ENCODE peak calls at places on chromosomes 2 and 18, in ten cellular contexts. One of them, this sample, is unnamed.

GRCh38 chr2:168678153-168678853 is 124.1 kb upstream of the NOSTRIN start:
- DNase-seq in WERI-Rb-1: no peak
- DNase-seq in psoas muscle: no peak
- DNase-seq in GM12865: no peak
- DNase-seq in hepatocyte: no peak
- DNase-seq in Peyer's patch: peak; percentile 58
- DNase-seq in CD14-positive monocyte: no peak
- DNase-seq in fibroblast of mammary gland: no peak
- DNase-seq in astrocyte of the spinal cord: no peak
- DNase-seq in endodermal cell: no peak
- DNase-seq in this sample: no peak

GRCh38 chr2:227326783-227327182 is 1.7 kb downstream of the MFF start:
- DNase-seq in Peyer's patch: no peak
- DNase-seq in endodermal cell: no peak
- DNase-seq in GM12865: peak; percentile 51
- DNase-seq in fibroblast of mammary gland: no peak
- DNase-seq in astrocyte of the spinal cord: no peak
- DNase-seq in psoas muscle: no peak
- DNase-seq in WERI-Rb-1: no peak
- DNase-seq in CD14-positive monocyte: no peak
- DNase-seq in hepatocyte: no peak
- DNase-seq in this sample: no peak

GRCh38 chr2:237533668-237534138 is 32.7 kb upstream of the PRLH start:
- DNase-seq in endodermal cell: no peak
- DNase-seq in fibroblast of mammary gland: peak; percentile 86
- DNase-seq in Peyer's patch: no peak
- DNase-seq in astrocyte of the spinal cord: no peak
- DNase-seq in hepatocyte: no peak
- DNase-seq in CD14-positive monocyte: no peak
- DNase-seq in GM12865: peak; percentile 28
- DNase-seq in WERI-Rb-1: no peak
- DNase-seq in psoas muscle: no peak
- DNase-seq in this sample: no peak

GRCh38 chr2:190493095-190493494 is 41.4 kb downstream of the NEMP2 start:
- DNase-seq in CD14-positive monocyte: no peak
- DNase-seq in psoas muscle: no peak
- DNase-seq in hepatocyte: no peak
- DNase-seq in Peyer's patch: no peak
- DNase-seq in fibroblast of mammary gland: no peak
- DNase-seq in endodermal cell: no peak
- DNase-seq in astrocyte of the spinal cord: no peak
- DNase-seq in WERI-Rb-1: no peak
- DNase-seq in GM12865: no peak
- DNase-seq in this sample: no peak

GRCh38 chr2:133346654-133347053 is 221.6 kb downstream of the NCKAP5 start:
- DNase-seq in endodermal cell: no peak
- DNase-seq in CD14-positive monocyte: no peak
- DNase-seq in astrocyte of the spinal cord: peak; percentile 38
- DNase-seq in Peyer's patch: no peak
- DNase-seq in fibroblast of mammary gland: no peak
- DNase-seq in GM12865: no peak
- DNase-seq in psoas muscle: no peak
- DNase-seq in WERI-Rb-1: no peak
- DNase-seq in hepatocyte: peak; percentile 23
- DNase-seq in this sample: no peak

GRCh38 chr2:164984428-164984827 is 29.1 kb upstream of the SLC38A11 start:
- DNase-seq in GM12865: no peak
- DNase-seq in Peyer's patch: no peak
- DNase-seq in CD14-positive monocyte: no peak
- DNase-seq in hepatocyte: no peak
- DNase-seq in psoas muscle: no peak
- DNase-seq in endodermal cell: no peak
- DNase-seq in WERI-Rb-1: no peak
- DNase-seq in fibroblast of mammary gland: peak; percentile 34
- DNase-seq in astrocyte of the spinal cord: no peak
- DNase-seq in this sample: no peak

GRCh38 chr18:9722691-9723090 is 14.6 kb downstream of the RAB31 start:
- DNase-seq in hepatocyte: peak; percentile 72
- DNase-seq in fibroblast of mammary gland: no peak
- DNase-seq in astrocyte of the spinal cord: no peak
- DNase-seq in psoas muscle: no peak
- DNase-seq in CD14-positive monocyte: no peak
- DNase-seq in GM12865: peak; percentile 29
- DNase-seq in endodermal cell: peak; percentile 83
- DNase-seq in Peyer's patch: no peak
- DNase-seq in WERI-Rb-1: peak; percentile 42
- DNase-seq in this sample: no peak

GRCh38 chr2:172510083-172510482 is 45.8 kb upstream of the PDK1 start:
- DNase-seq in hepatocyte: no peak
- DNase-seq in astrocyte of the spinal cord: no peak
- DNase-seq in GM12865: no peak
- DNase-seq in CD14-positive monocyte: no peak
- DNase-seq in psoas muscle: no peak
- DNase-seq in fibroblast of mammary gland: no peak
- DNase-seq in endodermal cell: no peak
- DNase-seq in WERI-Rb-1: no peak
- DNase-seq in Peyer's patch: no peak
- DNase-seq in this sample: no peak

GRCh38 chr2:26562811-26563645 is 78.1 kb downstream of the CIB4 start:
- DNase-seq in CD14-positive monocyte: no peak
- DNase-seq in astrocyte of the spinal cord: peak; percentile 61
- DNase-seq in psoas muscle: no peak
- DNase-seq in endodermal cell: peak; percentile 24
- DNase-seq in WERI-Rb-1: no peak
- DNase-seq in Peyer's patch: peak; percentile 47
- DNase-seq in GM12865: no peak
- DNase-seq in hepatocyte: no peak
- DNase-seq in fibroblast of mammary gland: peak; percentile 15
- DNase-seq in this sample: no peak

GRCh38 chr2:128577141-128577930 is 258.7 kb upstream of the HS6ST1 start:
- DNase-seq in GM12865: no peak
- DNase-seq in WERI-Rb-1: no peak
- DNase-seq in fibroblast of mammary gland: no peak
- DNase-seq in psoas muscle: no peak
- DNase-seq in hepatocyte: no peak
- DNase-seq in Peyer's patch: no peak
- DNase-seq in astrocyte of the spinal cord: no peak
- DNase-seq in CD14-positive monocyte: no peak
- DNase-seq in endodermal cell: no peak
- DNase-seq in this sample: no peak

GRCh38 chr2:6896930-6897759 is 19.6 kb downstream of the RSAD2 start:
- DNase-seq in WERI-Rb-1: no peak
- DNase-seq in psoas muscle: no peak
- DNase-seq in hepatocyte: peak; percentile 53
- DNase-seq in GM12865: peak; percentile 52
- DNase-seq in fibroblast of mammary gland: peak; percentile 62
- DNase-seq in astrocyte of the spinal cord: peak; percentile 62
- DNase-seq in Peyer's patch: no peak
- DNase-seq in CD14-positive monocyte: no peak
- DNase-seq in endodermal cell: no peak
- DNase-seq in this sample: no peak

GRCh38 chr2:19617251-19617650 is 258.8 kb upstream of the OSR1 start:
- DNase-seq in Peyer's patch: no peak
- DNase-seq in psoas muscle: no peak
- DNase-seq in CD14-positive monocyte: no peak
- DNase-seq in fibroblast of mammary gland: no peak
- DNase-seq in endodermal cell: no peak
- DNase-seq in GM12865: no peak
- DNase-seq in astrocyte of the spinal cord: no peak
- DNase-seq in hepatocyte: no peak
- DNase-seq in WERI-Rb-1: peak; percentile 68
- DNase-seq in this sample: no peak

GRCh38 chr2:160381425-160381951 is 112.1 kb downstream of the RBMS1 start:
- DNase-seq in fibroblast of mammary gland: peak; percentile 66
- DNase-seq in hepatocyte: no peak
- DNase-seq in endodermal cell: no peak
- DNase-seq in CD14-positive monocyte: no peak
- DNase-seq in psoas muscle: no peak
- DNase-seq in Peyer's patch: no peak
- DNase-seq in GM12865: no peak
- DNase-seq in WERI-Rb-1: no peak
- DNase-seq in astrocyte of the spinal cord: no peak
- DNase-seq in this sample: no peak

GRCh38 chr18:56702946-56703345 is 51.8 kb downstream of the WDR7 start:
- DNase-seq in endodermal cell: no peak
- DNase-seq in CD14-positive monocyte: no peak
- DNase-seq in fibroblast of mammary gland: peak; percentile 57
- DNase-seq in Peyer's patch: no peak
- DNase-seq in GM12865: peak; percentile 28
- DNase-seq in psoas muscle: no peak
- DNase-seq in WERI-Rb-1: peak; percentile 41
- DNase-seq in astrocyte of the spinal cord: peak; percentile 50
- DNase-seq in hepatocyte: peak; percentile 50
- DNase-seq in this sample: no peak

GRCh38 chr2:176555781-176556180 is 286.5 kb downstream of the MTX2 start:
- DNase-seq in psoas muscle: no peak
- DNase-seq in CD14-positive monocyte: no peak
- DNase-seq in GM12865: no peak
- DNase-seq in hepatocyte: no peak
- DNase-seq in fibroblast of mammary gland: no peak
- DNase-seq in Peyer's patch: no peak
- DNase-seq in astrocyte of the spinal cord: no peak
- DNase-seq in endodermal cell: peak; percentile 81
- DNase-seq in WERI-Rb-1: no peak
- DNase-seq in this sample: no peak

GRCh38 chr2:36733215-36733614 is 36.7 kb downstream of the VIT start:
- DNase-seq in psoas muscle: no peak
- DNase-seq in hepatocyte: no peak
- DNase-seq in astrocyte of the spinal cord: no peak
- DNase-seq in endodermal cell: no peak
- DNase-seq in WERI-Rb-1: no peak
- DNase-seq in GM12865: no peak
- DNase-seq in fibroblast of mammary gland: no peak
- DNase-seq in Peyer's patch: no peak
- DNase-seq in CD14-positive monocyte: no peak
- DNase-seq in this sample: no peak

GRCh38 chr2:140696449-140696848 is 1434.4 kb downstream of the LRP1B start:
- DNase-seq in hepatocyte: peak; percentile 30
- DNase-seq in GM12865: no peak
- DNase-seq in WERI-Rb-1: peak; percentile 10
- DNase-seq in CD14-positive monocyte: no peak
- DNase-seq in fibroblast of mammary gland: no peak
- DNase-seq in astrocyte of the spinal cord: no peak
- DNase-seq in endodermal cell: peak; percentile 48
- DNase-seq in Peyer's patch: no peak
- DNase-seq in psoas muscle: no peak
- DNase-seq in this sample: no peak

GRCh38 chr2:180604077-180604476 is 376.3 kb upstream of the UBE2E3 start:
- DNase-seq in WERI-Rb-1: peak; percentile 14
- DNase-seq in astrocyte of the spinal cord: no peak
- DNase-seq in psoas muscle: no peak
- DNase-seq in CD14-positive monocyte: no peak
- DNase-seq in endodermal cell: peak; percentile 77
- DNase-seq in Peyer's patch: no peak
- DNase-seq in fibroblast of mammary gland: peak; percentile 32
- DNase-seq in GM12865: peak; percentile 31
- DNase-seq in hepatocyte: peak; percentile 14
- DNase-seq in this sample: no peak

GRCh38 chr2:175156534-175156933 is 11.5 kb downstream of the ATF2 start:
- DNase-seq in psoas muscle: no peak
- DNase-seq in astrocyte of the spinal cord: no peak
- DNase-seq in GM12865: no peak
- DNase-seq in WERI-Rb-1: no peak
- DNase-seq in CD14-positive monocyte: no peak
- DNase-seq in fibroblast of mammary gland: peak; percentile 30
- DNase-seq in endodermal cell: no peak
- DNase-seq in hepatocyte: peak; percentile 14
- DNase-seq in Peyer's patch: peak; percentile 53
- DNase-seq in this sample: no peak

GRCh38 chr2:176830362-176830761 is 382.2 kb upstream of the HNRNPA3 start:
- DNase-seq in Peyer's patch: no peak
- DNase-seq in psoas muscle: no peak
- DNase-seq in hepatocyte: no peak
- DNase-seq in CD14-positive monocyte: no peak
- DNase-seq in GM12865: peak; percentile 53
- DNase-seq in endodermal cell: peak; percentile 67
- DNase-seq in WERI-Rb-1: peak; percentile 17
- DNase-seq in astrocyte of the spinal cord: no peak
- DNase-seq in fibroblast of mammary gland: no peak
- DNase-seq in this sample: no peak

GRCh38 chr18:63887424-63887823 is at the start of gene SERPINB2:
- DNase-seq in Peyer's patch: no peak
- DNase-seq in hepatocyte: no peak
- DNase-seq in CD14-positive monocyte: no peak
- DNase-seq in astrocyte of the spinal cord: peak; percentile 6
- DNase-seq in psoas muscle: no peak
- DNase-seq in WERI-Rb-1: no peak
- DNase-seq in fibroblast of mammary gland: peak; percentile 64
- DNase-seq in endodermal cell: no peak
- DNase-seq in GM12865: peak; percentile 14
- DNase-seq in this sample: no peak

GRCh38 chr2:206556357-206556949 is 85.8 kb upstream of the FAM237A start:
- DNase-seq in hepatocyte: peak; percentile 50
- DNase-seq in CD14-positive monocyte: no peak
- DNase-seq in GM12865: peak; percentile 65
- DNase-seq in astrocyte of the spinal cord: peak; percentile 63
- DNase-seq in Peyer's patch: no peak
- DNase-seq in fibroblast of mammary gland: peak; percentile 62
- DNase-seq in psoas muscle: no peak
- DNase-seq in WERI-Rb-1: no peak
- DNase-seq in endodermal cell: no peak
- DNase-seq in this sample: no peak
- TF ChIP-seq CTCF in hepatocyte: peak; percentile 61
- TF ChIP-seq CTCF in CD14-positive monocyte: peak; percentile 50
- TF ChIP-seq CTCF in GM12865: peak; percentile 50
- TF ChIP-seq CTCF in astrocyte of the spinal cord: peak; percentile 50
- TF ChIP-seq CTCF in Peyer's patch: peak; percentile 32
- TF ChIP-seq CTCF in fibroblast of mammary gland: peak; percentile 60
- TF ChIP-seq CTCF in psoas muscle: peak; percentile 54
- TF ChIP-seq CTCF in WERI-Rb-1: peak; percentile 27
- TF ChIP-seq CTCF in endodermal cell: peak; percentile 83
- TF ChIP-seq CTCF in this sample: no peak

GRCh38 chr2:211503856-211504255 is 947.5 kb downstream of the CPS1 start:
- DNase-seq in GM12865: peak; percentile 10
- DNase-seq in astrocyte of the spinal cord: no peak
- DNase-seq in WERI-Rb-1: no peak
- DNase-seq in psoas muscle: no peak
- DNase-seq in CD14-positive monocyte: no peak
- DNase-seq in Peyer's patch: no peak
- DNase-seq in hepatocyte: no peak
- DNase-seq in endodermal cell: peak; percentile 52
- DNase-seq in fibroblast of mammary gland: no peak
- DNase-seq in this sample: no peak
- TF ChIP-seq CTCF in GM12865: peak; percentile 52
- TF ChIP-seq CTCF in astrocyte of the spinal cord: peak; percentile 3
- TF ChIP-seq CTCF in WERI-Rb-1: peak; percentile 45
- TF ChIP-seq CTCF in psoas muscle: no peak
- TF ChIP-seq CTCF in CD14-positive monocyte: no peak
- TF ChIP-seq CTCF in Peyer's patch: no peak
- TF ChIP-seq CTCF in hepatocyte: no peak
- TF ChIP-seq CTCF in endodermal cell: peak; percentile 68
- TF ChIP-seq CTCF in fibroblast of mammary gland: peak; percentile 21
- TF ChIP-seq CTCF in this sample: no peak

GRCh38 chr2:232133078-232133477 is 171.6 kb downstream of the DIS3L2 start:
- DNase-seq in CD14-positive monocyte: no peak
- DNase-seq in WERI-Rb-1: no peak
- DNase-seq in psoas muscle: no peak
- DNase-seq in GM12865: peak; percentile 14
- DNase-seq in Peyer's patch: no peak
- DNase-seq in endodermal cell: peak; percentile 69
- DNase-seq in astrocyte of the spinal cord: no peak
- DNase-seq in fibroblast of mammary gland: no peak
- DNase-seq in hepatocyte: no peak
- DNase-seq in this sample: no peak
- TF ChIP-seq CTCF in CD14-positive monocyte: no peak
- TF ChIP-seq CTCF in WERI-Rb-1: no peak
- TF ChIP-seq CTCF in psoas muscle: no peak
- TF ChIP-seq CTCF in GM12865: no peak
- TF ChIP-seq CTCF in Peyer's patch: no peak
- TF ChIP-seq CTCF in endodermal cell: peak; percentile 67
- TF ChIP-seq CTCF in astrocyte of the spinal cord: peak; percentile 27
- TF ChIP-seq CTCF in fibroblast of mammary gland: peak; percentile 20
- TF ChIP-seq CTCF in hepatocyte: no peak
- TF ChIP-seq CTCF in this sample: no peak

GRCh38 chr18:68566991-68567390 is 147.9 kb downstream of the TMX3 start:
- DNase-seq in psoas muscle: no peak
- DNase-seq in astrocyte of the spinal cord: no peak
- DNase-seq in fibroblast of mammary gland: no peak
- DNase-seq in endodermal cell: no peak
- DNase-seq in hepatocyte: no peak
- DNase-seq in CD14-positive monocyte: no peak
- DNase-seq in GM12865: no peak
- DNase-seq in WERI-Rb-1: no peak
- DNase-seq in Peyer's patch: no peak
- DNase-seq in this sample: no peak
- TF ChIP-seq CTCF in psoas muscle: no peak
- TF ChIP-seq CTCF in astrocyte of the spinal cord: no peak
- TF ChIP-seq CTCF in fibroblast of mammary gland: no peak
- TF ChIP-seq CTCF in endodermal cell: no peak
- TF ChIP-seq CTCF in hepatocyte: no peak
- TF ChIP-seq CTCF in CD14-positive monocyte: no peak
- TF ChIP-seq CTCF in GM12865: no peak
- TF ChIP-seq CTCF in WERI-Rb-1: no peak
- TF ChIP-seq CTCF in Peyer's patch: no peak
- TF ChIP-seq CTCF in this sample: no peak